ENCODE peak calls at places on chromosomes 4 and X, in four cellular contexts. I is uterus, J is IMR-90, S is substantia nigra. M is an unnamed sample.

GRCh38 chr4:176443117-176443516 is 123.4 kb downstream of the SPCS3 start:
- DNase-seq in I (no peak), J (peak; percentile 96), S (no peak), M (peak; percentile 72)

GRCh38 chr4:2937146-2937857 is 25.9 kb downstream of the NOP14 start:
- DNase-seq in I (peak; percentile 21), J (no peak), S (no peak), M (no peak)

GRCh38 chr4:159547645-159548308 is 444.9 kb downstream of the RAPGEF2 start:
- DNase-seq in I (no peak), J (no peak), S (no peak), M (no peak)

GRCh38 chr4:3514806-3515421 is 17.3 kb downstream of the LRPAP1 start:
- DNase-seq in I (no peak), J (no peak), S (no peak), M (no peak)

GRCh38 chrX:108312938-108313337 is 125.3 kb downstream of the COL4A6 start:
- DNase-seq in I (peak; percentile 19), J (peak; percentile 63), S (no peak), M (no peak)

GRCh38 chrX:16222123-16222522 is 54.8 kb downstream of the MAGEB17 start:
- DNase-seq in I (no peak), J (peak; percentile 82), S (no peak), M (peak; percentile 18)

GRCh38 chr4:65668201-65669007 is 1.9 kb downstream of the EPHA5 start:
- DNase-seq in I (peak; percentile 24), J (no peak), S (no peak), M (no peak)

GRCh38 chrX:46601283-46601682 is 27.7 kb downstream of the CHST7 start:
- DNase-seq in I (no peak), J (peak; percentile 69), S (no peak), M (no peak)

GRCh38 chr4:16532240-16532990 is 306.1 kb upstream of the TAPT1 start:
- DNase-seq in I (peak; percentile 48), J (peak; percentile 91), S (no peak), M (peak; percentile 66)

GRCh38 chr4:139524062-139524631 is 31.9 kb downstream of the SETD7 start:
- DNase-seq in I (no peak), J (peak; percentile 28), S (no peak), M (no peak)

GRCh38 chrX:108361316-108361715 is 76.9 kb downstream of the COL4A6 start:
- DNase-seq in I (no peak), J (peak; percentile 3), S (no peak), M (no peak)

GRCh38 chr4:69440312-69440711 is 55.4 kb downstream of the UGT2B4 start:
- DNase-seq in I (no peak), J (no peak), S (no peak), M (no peak)

GRCh38 chr4:33184684-33185083 is 2464.5 kb downstream of the PCDH7 start:
- DNase-seq in I (no peak), J (no peak), S (no peak), M (no peak)

GRCh38 chr4:15443770-15444169 is 15.9 kb downstream of the C1QTNF7 start:
- DNase-seq in I (no peak), J (no peak), S (no peak), M (no peak)

GRCh38 chrX:68895339-68896250 is 66.8 kb downstream of the EFNB1 start:
- DNase-seq in I (no peak), J (peak; percentile 42), S (no peak), M (peak; percentile 13)

GRCh38 chr4:24643774-24644520 is 59.6 kb upstream of the DHX15 start:
- DNase-seq in I (no peak), J (no peak), S (no peak), M (no peak)

GRCh38 chrX:153832732-153833131 is 2.4 kb upstream of the PDZD4 start:
- DNase-seq in I (no peak), J (no peak), S (no peak), M (no peak)

GRCh38 chrX:150873616-150874015 is 24.9 kb downstream of the CD99L2 start:
- DNase-seq in I (peak; percentile 27), J (peak; percentile 44), S (no peak), M (no peak)

GRCh38 chr4:64334964-64335363 is 74.3 kb downstream of the TECRL start:
- DNase-seq in I (no peak), J (no peak), S (no peak), M (no peak)

GRCh38 chrX:96379951-96380350 is 304.7 kb upstream of the DIAPH2 start:
- DNase-seq in I (no peak), J (no peak), S (no peak), M (no peak)

GRCh38 chr4:168666531-168666930 is 169.7 kb downstream of the PALLD start:
- DNase-seq in I (no peak), J (peak; percentile 55), S (no peak), M (no peak)

GRCh38 chr4:76199664-76200211 is 13.9 kb downstream of the SCARB2 start:
- DNase-seq in I (no peak), J (peak; percentile 31), S (peak; percentile 58), M (no peak)

GRCh38 chrX:32408389-32408788 is 803.0 kb downstream of the DMD start:
- DNase-seq in I (no peak), J (no peak), S (peak; percentile 0), M (no peak)

GRCh38 chr4:185683222-185683621 is 128.8 kb downstream of the SORBS2 start:
- DNase-seq in I (no peak), J (no peak), S (no peak), M (no peak)

GRCh38 chrX:110415440-110416167 is 57.0 kb downstream of the RTL9 start:
- DNase-seq in I (no peak), J (peak; percentile 74), S (no peak), M (no peak)

GRCh38 chrX:100928660-100929613 is at the start of gene XKRX:
- DNase-seq in I (peak; percentile 18), J (no peak), S (peak; percentile 5), M (no peak)

GRCh38 chr4:6855692-6856297 is 53.8 kb upstream of the TBC1D14 start:
- DNase-seq in I (no peak), J (peak; percentile 93), S (no peak), M (peak; percentile 74)

GRCh38 chr4:94939791-94940530 is 182.2 kb downstream of the BMPR1B start:
- DNase-seq in I (no peak), J (peak; percentile 51), S (no peak), M (no peak)

GRCh38 chrX:1448793-1449580 is 3.7 kb downstream of the ASMTL start:
- DNase-seq in I (no peak), J (no peak), S (no peak), M (no peak)

GRCh38 chrX:119565110-119565663 is at the start of gene STEEP1:
- DNase-seq in I (peak; percentile 84), J (peak; percentile 92), S (peak; percentile 69), M (peak; percentile 63)

GRCh38 chr4:99987681-99988080 is 37.6 kb upstream of the H2AZ1 start:
- DNase-seq in I (no peak), J (no peak), S (no peak), M (no peak)

GRCh38 chr4:56410247-56410646 is 23.0 kb upstream of the AASDH start:
- DNase-seq in I (peak; percentile 50), J (peak; percentile 98), S (no peak), M (peak; percentile 88)

GRCh38 chrX:150050387-150050786 is 112.1 kb upstream of the EOLA2 start:
- DNase-seq in I (no peak), J (no peak), S (no peak), M (no peak)

GRCh38 chrX:20595928-20596550 is 329.3 kb upstream of the RPS6KA3 start:
- DNase-seq in I (no peak), J (no peak), S (no peak), M (no peak)

GRCh38 chr4:41256131-41256739 is 493 bp upstream of the UCHL1 start:
- DNase-seq in I (no peak), J (peak; percentile 74), S (no peak), M (peak; percentile 26)

GRCh38 chr4:122739174-122739573 is 6.7 kb downstream of the BBS12 start:
- DNase-seq in I (no peak), J (peak; percentile 88), S (no peak), M (peak; percentile 53)
- H3K27ac ChIP-seq in I (no peak overlapping the region), J (peak overlapping the region; percentile 34), S (no peak overlapping the region), M (peak overlapping the region; percentile 58)

DNA sequence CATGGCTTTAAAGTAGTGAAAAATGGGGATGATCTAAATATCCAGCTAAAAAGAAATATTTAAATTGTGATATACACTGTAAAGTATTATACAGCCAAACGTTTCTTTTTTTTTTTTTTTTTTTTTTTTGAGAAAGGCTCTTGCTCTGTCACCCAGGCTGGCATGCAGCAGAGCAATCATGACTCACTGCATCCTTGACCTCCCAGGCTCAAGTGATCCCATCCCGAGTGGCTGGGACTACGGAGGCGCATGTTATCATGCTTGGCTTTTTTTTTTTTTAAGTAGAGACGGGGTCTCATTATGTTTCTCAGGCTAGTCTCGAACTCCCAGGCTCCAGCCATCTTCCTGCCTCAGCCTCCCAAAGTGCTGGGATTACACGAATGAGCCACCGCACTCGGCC is 17.1 kb downstream of the SMIM14 start:
- DNase-seq in I (peak; percentile 34), J (peak; percentile 81), S (no peak), M (no peak)
- H3K27ac ChIP-seq in I (peak overlapping the region; percentile 77), J (peak overlapping the region; percentile 65), S (no peak overlapping the region), M (peak overlapping the region; percentile 78)

GRCh38 chr4:172686021-172686420 is 482.6 kb upstream of the GALNT7 start:
- DNase-seq in I (no peak), J (no peak), S (no peak), M (no peak)

GRCh38 chr4:172692701-172693100 is 475.9 kb upstream of the GALNT7 start:
- DNase-seq in I (no peak), J (no peak), S (no peak), M (no peak)

GRCh38 chr4:172683016-172683415 is 485.6 kb upstream of the GALNT7 start:
- DNase-seq in I (no peak), J (peak; percentile 4), S (no peak), M (no peak)

GRCh38 chr4:172691552-172691951 is 477.1 kb upstream of the GALNT7 start:
- DNase-seq in I (no peak), J (no peak), S (no peak), M (no peak)

DNA sequence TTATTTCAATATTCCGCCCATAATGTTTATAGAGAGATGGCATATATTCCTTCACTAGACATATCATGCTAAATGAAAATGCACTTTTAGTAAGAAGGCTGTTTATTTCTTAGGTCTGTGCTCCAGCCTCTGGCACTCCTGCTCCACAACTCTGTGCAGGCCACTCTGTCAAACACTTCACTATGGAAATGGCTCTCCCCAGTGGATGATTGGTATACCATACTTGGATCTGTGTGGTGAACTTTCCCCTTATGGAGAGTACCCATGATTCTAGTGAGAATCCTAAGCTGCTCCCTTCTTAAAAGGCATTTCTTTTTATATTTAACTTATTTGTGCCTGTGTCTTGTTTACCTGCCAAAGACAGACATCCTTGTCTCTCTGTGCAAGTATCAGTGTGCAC is 480.1 kb upstream of the GALNT7 start:
- DNase-seq in I (no peak), J (no peak), S (no peak), M (no peak)
- H3K27ac ChIP-seq in I (no peak overlapping the region), J (no peak overlapping the region), S (no peak overlapping the region), M (no peak overlapping the region)

DNA sequence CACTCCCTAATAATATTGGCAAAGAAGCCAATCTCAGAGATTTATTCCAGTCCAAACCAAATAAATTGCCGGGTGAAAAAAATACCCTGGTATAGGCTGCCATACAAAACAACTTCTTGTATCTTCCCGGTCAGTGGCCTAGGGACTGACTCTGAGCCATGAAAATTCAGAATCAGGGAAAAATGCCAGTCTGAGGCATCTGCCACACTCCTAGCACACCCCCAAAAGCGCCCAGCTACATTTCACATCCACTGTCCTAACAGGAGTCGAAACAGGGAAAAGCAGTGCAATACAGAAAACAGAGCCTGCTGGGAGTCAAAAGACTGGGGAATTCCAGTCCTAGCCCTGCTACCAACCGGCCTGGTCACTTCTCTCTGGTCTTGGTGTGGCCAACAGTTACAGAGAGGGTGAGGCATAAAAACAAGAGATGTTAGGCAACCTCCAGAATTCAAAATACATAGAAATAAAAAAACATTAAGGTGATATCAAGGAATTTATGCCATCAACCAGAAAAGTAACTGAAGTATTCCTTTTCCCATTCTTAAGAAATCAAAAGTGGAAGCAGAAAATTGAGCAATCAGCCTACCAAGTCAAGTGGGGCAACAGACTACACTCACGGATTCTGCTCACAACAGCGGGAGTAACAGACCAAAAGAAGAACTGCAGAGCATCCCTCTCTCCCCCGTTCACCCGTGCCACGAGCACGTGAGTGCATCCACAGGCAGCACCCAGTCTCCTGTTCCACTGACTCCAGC is 29.5 kb downstream of the AFAP1 start:
- DNase-seq in I (peak; percentile 45), J (peak; percentile 65), S (no peak), M (no peak)
- H3K27ac ChIP-seq in I (peak overlapping the region; percentile 80), J (peak overlapping the region; percentile 95), S (no peak overlapping the region), M (peak overlapping the region; percentile 97)